ENCODE peak calls at places on chromosomes 16 and 17, in eight cellular contexts. Q, Y, B, J, T, V, S and I are unnamed samples.

GRCh38 chr17:38870259-38871165 is 654 bp downstream of the LASP1 start:
- DNase-seq in Q (no peak), Y (peak; percentile 81), B (peak; percentile 69), J (no peak), T (no peak), V (peak; percentile 62), S (peak; percentile 79), I (peak; percentile 59)

GRCh38 chr17:54867634-54868033 is 33.0 kb upstream of the TOM1L1 start:
- DNase-seq in Q (no peak), Y (no peak), B (no peak), J (no peak), T (no peak), V (no peak), S (no peak), I (no peak)

GRCh38 chr16:8905795-8906591 is 23.8 kb downstream of the LITAFD start:
- DNase-seq in Q (no peak), Y (no peak), B (no peak), J (no peak), T (no peak), V (no peak), S (no peak), I (no peak)

GRCh38 chr17:21463779-21464407 is 87.7 kb downstream of the KCNJ12 start:
- DNase-seq in Q (no peak), Y (no peak), B (no peak), J (no peak), T (no peak), V (no peak), S (no peak), I (no peak)

GRCh38 chr17:70668938-70669778 is 499.8 kb downstream of the KCNJ2 start:
- DNase-seq in Q (no peak), Y (no peak), B (no peak), J (no peak), T (no peak), V (no peak), S (no peak), I (no peak)

GRCh38 chr17:36742267-36743000 is 141.1 kb downstream of the MRM1 start:
- DNase-seq in Q (no peak), Y (no peak), B (no peak), J (no peak), T (no peak), V (no peak), S (no peak), I (no peak)

GRCh38 chr17:57948555-57949420 is 6.4 kb downstream of the CUEDC1 start:
- DNase-seq in Q (peak; percentile 96), Y (no peak), B (peak; percentile 86), J (peak; percentile 90), T (no peak), V (no peak), S (no peak), I (no peak)

GRCh38 chr17:18040287-18040858 is 1.2 kb downstream of the GID4 start:
- DNase-seq in Q (no peak), Y (no peak), B (no peak), J (no peak), T (no peak), V (no peak), S (no peak), I (no peak)

GRCh38 chr16:2854700-2855309 is 3.2 kb downstream of the PRSS22 start:
- DNase-seq in Q (no peak), Y (peak; percentile 19), B (no peak), J (no peak), T (no peak), V (no peak), S (no peak), I (no peak)

GRCh38 chr16:84919267-84919666 is 92.1 kb downstream of the ZDHHC7 start:
- DNase-seq in Q (no peak), Y (no peak), B (no peak), J (no peak), T (no peak), V (no peak), S (no peak), I (no peak)

GRCh38 chr17:38750044-38750311 is 1.8 kb upstream of the PCGF2 start:
- DNase-seq in Q (no peak), Y (no peak), B (no peak), J (no peak), T (no peak), V (no peak), S (no peak), I (no peak)

GRCh38 chr17:42118545-42118944 is 2.6 kb downstream of the KAT2A start:
- DNase-seq in Q (no peak), Y (peak; percentile 55), B (no peak), J (no peak), T (no peak), V (no peak), S (no peak), I (no peak)

GRCh38 chr17:59825533-59826316 is 67.0 kb downstream of the TUBD1 start:
- DNase-seq in Q (no peak), Y (no peak), B (no peak), J (no peak), T (no peak), V (no peak), S (no peak), I (no peak)

GRCh38 chr17:75032896-75033294 is 13.9 kb downstream of the ATP5PD start:
- DNase-seq in Q (no peak), Y (no peak), B (no peak), J (no peak), T (no peak), V (no peak), S (no peak), I (no peak)

GRCh38 chr17:11996722-11997146 is 541 bp downstream of the ZNF18 start:
- DNase-seq in Q (no peak), Y (peak; percentile 42), B (peak; percentile 41), J (peak; percentile 40), T (no peak), V (peak; percentile 48), S (no peak), I (peak; percentile 17)

GRCh38 chr17:82489117-82489516 is 30.4 kb upstream of the FOXK2 start:
- DNase-seq in Q (no peak), Y (no peak), B (peak; percentile 67), J (no peak), T (no peak), V (no peak), S (peak; percentile 79), I (no peak)

GRCh38 chr17:7613769-7614421 is 802 bp downstream of the FXR2 start:
- DNase-seq in Q (no peak), Y (no peak), B (no peak), J (peak; percentile 58), T (no peak), V (no peak), S (no peak), I (no peak)

GRCh38 chr17:44223574-44224046 is 4.1 kb upstream of the UBTF start:
- DNase-seq in Q (no peak), Y (no peak), B (peak; percentile 58), J (no peak), T (no peak), V (no peak), S (no peak), I (no peak)

GRCh38 chr17:78933959-78934568 is 8.9 kb upstream of the TIMP2 start:
- DNase-seq in Q (peak; percentile 97), Y (no peak), B (peak; percentile 94), J (peak; percentile 96), T (peak; percentile 91), V (no peak), S (peak; percentile 95), I (no peak)

GRCh38 chr16:28846933-28847273 is 755 bp upstream of the TUFM start:
- DNase-seq in Q (no peak), Y (no peak), B (no peak), J (no peak), T (no peak), V (no peak), S (no peak), I (no peak)

GRCh38 chr16:24146523-24146922 is 109.6 kb upstream of the CACNG3 start:
- DNase-seq in Q (no peak), Y (no peak), B (no peak), J (no peak), T (no peak), V (no peak), S (peak; percentile 24), I (no peak)

GRCh38 chr17:61460796-61461585 is 8.8 kb downstream of the TBX4 start:
- DNase-seq in Q (no peak), Y (no peak), B (peak; percentile 53), J (no peak), T (no peak), V (no peak), S (no peak), I (no peak)

GRCh38 chr16:79811541-79811940 is 211.0 kb upstream of the MAF start:
- DNase-seq in Q (no peak), Y (no peak), B (no peak), J (no peak), T (no peak), V (no peak), S (no peak), I (no peak)

GRCh38 chr17:73308017-73308823 is 3.6 kb downstream of the CDC42EP4 start:
- DNase-seq in Q (peak; percentile 68), Y (no peak), B (peak; percentile 75), J (peak; percentile 90), T (no peak), V (no peak), S (peak; percentile 80), I (no peak)

GRCh38 chr17:5763595-5763994 is 179.3 kb upstream of the NLRP1 start:
- DNase-seq in Q (no peak), Y (no peak), B (no peak), J (no peak), T (no peak), V (no peak), S (no peak), I (no peak)

GRCh38 chr17:5282639-5283217 is 644 bp downstream of the RABEP1 start:
- DNase-seq in Q (no peak), Y (no peak), B (peak; percentile 49), J (peak; percentile 17), T (no peak), V (peak; percentile 46), S (peak; percentile 22), I (peak; percentile 35)

GRCh38 chr17:50063516-50064252 is 7.8 kb downstream of the ITGA3 start:
- DNase-seq in Q (no peak), Y (no peak), B (no peak), J (no peak), T (no peak), V (no peak), S (no peak), I (no peak)

GRCh38 chr17:45052052-45052772 is 780 bp upstream of the DCAKD start:
- DNase-seq in Q (no peak), Y (no peak), B (peak; percentile 61), J (no peak), T (no peak), V (peak; percentile 58), S (no peak), I (peak; percentile 15)

GRCh38 chr17:12839042-12839441 is 49.7 kb downstream of the ARHGAP44 start:
- DNase-seq in Q (no peak), Y (no peak), B (no peak), J (no peak), T (no peak), V (no peak), S (no peak), I (no peak)